ENCODE peak calls at places on chromosomes 4 and X, in four cellular contexts. R is stimulated activated CD4-positive, alpha-beta T cell treated with anti-CD3 and anti-CD28 coated beads, TNF-alpha, amount 100 ng/mL, for 4 hours; F is nephron progenitor cell; E is T-helper 2 cell. T is an unnamed sample.

GRCh38 chr4:161336621-161337020 is 827.2 kb downstream of the FSTL5 start:
- DNase-seq in R (no peak), F (no peak), E (no peak), T (no peak)

GRCh38 chr4:140286503-140286902 is 86.9 kb upstream of the SCOC start:
- DNase-seq in F (no peak), R (no peak), E (no peak), T (no peak)

GRCh38 chr4:114599231-114600065 is 841 bp downstream of the UGT8 start:
- DNase-seq in F (peak), R (no peak), E (no peak), T (no peak)

GRCh38 chr4:10077101-10077491 is 39.5 kb downstream of the WDR1 start:
- DNase-seq in R (no peak), F (no peak), E (no peak), T (no peak)

GRCh38 chr4:124483043-124483906 is 229.3 kb downstream of the ANKRD50 start:
- DNase-seq in F (no peak), R (no peak), E (no peak), T (no peak)

GRCh38 chr4:74095482-74095881 is 3.5 kb downstream of the CXCL2 start:
- DNase-seq in E (no peak), F (no peak), R (no peak), T (no peak)

GRCh38 chr4:48300004-48300403 is 30.4 kb upstream of the TEC start:
- DNase-seq in F (no peak), E (no peak), R (no peak), T (no peak)

GRCh38 chrX:40169193-40170086 is 71.7 kb upstream of the BCOR start:
- DNase-seq in R (peak), E (no peak), F (peak), T (peak)

GRCh38 chr4:86326399-86326798 is 33.5 kb downstream of the MAPK10 start:
- DNase-seq in E (no peak), R (no peak), F (no peak), T (no peak)

GRCh38 chrX:114906978-114907510 is 110.4 kb downstream of the IL13RA2 start:
- DNase-seq in F (no peak), E (no peak), R (no peak), T (no peak)

GRCh38 chr4:147927377-147928137 is 195.7 kb downstream of the ARHGAP10 start:
- DNase-seq in E (no peak), R (no peak), F (no peak), T (no peak)

GRCh38 chr4:92035666-92036065 is 268.1 kb upstream of the GRID2 start:
- DNase-seq in F (no peak), R (no peak), E (no peak), T (no peak)

GRCh38 chr4:26909369-26909768 is 48.7 kb downstream of the STIM2 start:
- DNase-seq in E (no peak), R (no peak), F (no peak), T (no peak)

GRCh38 chrX:154348114-154348531 is 26.3 kb downstream of the FLNA start:
- DNase-seq in F (no peak), E (no peak), R (no peak), T (no peak)

GRCh38 chr4:10094841-10095240 is 21.8 kb downstream of the WDR1 start:
- DNase-seq in F (no peak), R (no peak), E (no peak), T (no peak)

GRCh38 chrX:41670108-41670507 is 18.7 kb upstream of the GPR34 start:
- DNase-seq in E (no peak), F (no peak), R (no peak), T (no peak)

GRCh38 chr4:1405636-1406415 is 416 bp downstream of the NKX1-1 start:
- DNase-seq in F (no peak), E (no peak), R (no peak), T (no peak)

GRCh38 chr4:30863031-30863430 is 142.9 kb downstream of the PCDH7 start:
- DNase-seq in F (no peak), R (no peak), E (no peak), T (no peak)

GRCh38 chrX:39855748-39856129 is 242.0 kb downstream of the BCOR start:
- DNase-seq in R (peak), F (no peak), E (peak), T (peak)

GRCh38 chr4:67558493-67558892 is at the start of gene STAP1:
- DNase-seq in E (no peak), F (no peak), R (no peak), T (no peak)

GRCh38 chr4:15883611-15884243 is 54.8 kb downstream of the FGFBP1 start:
- DNase-seq in R (no peak), F (no peak), E (no peak), T (no peak)

GRCh38 chrX:77442728-77443127 is 4.5 kb upstream of the FGF16 start:
- DNase-seq in E (no peak), F (no peak), R (no peak), T (no peak)

GRCh38 chrX:113001836-113002235 is 161.2 kb upstream of the AMOT start:
- DNase-seq in E (no peak), F (no peak), R (no peak), T (no peak)

GRCh38 chr4:150717952-150718351 is 136.0 kb downstream of the MAB21L2 start:
- DNase-seq in F (no peak), R (no peak), E (no peak), T (no peak)

GRCh38 chrX:112359906-112360305 is 277.3 kb upstream of the TRPC5 start:
- DNase-seq in E (no peak), R (no peak), F (no peak), T (no peak)

GRCh38 chrX:149259241-149259640 is 245.9 kb downstream of the IDS start:
- DNase-seq in F (no peak), R (no peak), E (no peak), T (no peak)

GRCh38 chr4:44086753-44087152 is 361.9 kb downstream of the KCTD8 start:
- DNase-seq in R (no peak), E (no peak), F (no peak), T (no peak)

GRCh38 chr4:158170691-158171455 is 2.0 kb downstream of the GASK1B start:
- DNase-seq in E (no peak), F (no peak), R (no peak), T (no peak)

T was measured in T-helper 17 cell.